ENCODE peak calls at places on chromosomes 4 and X, in four cellular contexts. C, P, D and Q are unnamed samples.

GRCh38 chr4:40957281-40957680 is 207.5 kb downstream of the NSUN7 start:
- DNase-seq in D (no peak), P (no peak), C (no peak), Q (no peak)

GRCh38 chrX:8907678-8908077 is 106.5 kb upstream of the FAM9A start:
- DNase-seq in D (no peak), P (no peak), C (no peak), Q (no peak)

GRCh38 chr4:25633541-25633940 is 22.1 kb upstream of the SLC34A2 start:
- DNase-seq in P (no peak), C (no peak), D (no peak), Q (no peak)

GRCh38 chrX:37409278-37409677 is 60.1 kb downstream of the PRRG1 start:
- DNase-seq in P (no peak), D (no peak), C (no peak), Q (no peak)

GRCh38 chrX:12709047-12709446 is 82.2 kb upstream of the PRPS2 start:
- DNase-seq in C (no peak), D (no peak), P (no peak), Q (peak)

GRCh38 chrX:96982159-96982558 is 98.5 kb downstream of the RPA4 start:
- DNase-seq in P (no peak), C (no peak), D (no peak), Q (peak)

GRCh38 chr4:173365359-173365996 is 5.3 kb upstream of the SAP30 start:
- DNase-seq in C (peak), D (no peak), P (no peak), Q (no peak)

GRCh38 chrX:4708970-4709760 is 995.7 kb upstream of the PRKX start:
- DNase-seq in C (no peak), P (no peak), D (no peak), Q (no peak)

GRCh38 chr4:26022346-26022891 is 108.4 kb downstream of the SMIM20 start:
- DNase-seq in C (no peak), P (peak), D (no peak), Q (peak)

GRCh38 chr4:24603343-24603742 is 19.0 kb upstream of the DHX15 start:
- DNase-seq in C (no peak), P (no peak), D (no peak), Q (no peak)

GRCh38 chr4:82524570-82525152 is 37.1 kb downstream of the TMEM150C start:
- DNase-seq in C (no peak), D (no peak), P (no peak), Q (no peak)

GRCh38 chrX:149527705-149528104 is 13.1 kb upstream of the EOLA1 start:
- DNase-seq in C (no peak), D (no peak), P (peak), Q (peak)

GRCh38 chr4:128812360-128812958 is 3.0 kb downstream of the JADE1 start:
- DNase-seq in P (peak), C (no peak), D (no peak), Q (peak)

GRCh38 chr4:8917321-8917811 is 45.7 kb upstream of the HMX1 start:
- DNase-seq in C (no peak), D (no peak), P (peak), Q (no peak)

GRCh38 chr4:59966758-59967157 is 1233.4 kb upstream of the ADGRL3 start:
- DNase-seq in D (no peak), P (no peak), C (no peak), Q (no peak)

GRCh38 chr4:92994727-92995126 is 691.0 kb downstream of the GRID2 start:
- DNase-seq in P (no peak), D (no peak), C (no peak), Q (no peak)

GRCh38 chrX:791479-792034 is 161.0 kb downstream of the SHOX start:
- DNase-seq in D (no peak), C (no peak), P (no peak), Q (no peak)

GRCh38 chrX:130224810-130225209 is 43.9 kb downstream of the ZNF280C start:
- DNase-seq in P (no peak), C (no peak), D (no peak), Q (no peak)

GRCh38 chr4:102219143-102219542 is 126.1 kb downstream of the SLC39A8 start:
- DNase-seq in P (no peak), D (no peak), C (no peak), Q (no peak)

GRCh38 chrX:72255445-72255844 is 16.6 kb upstream of the ERCC6L start:
- DNase-seq in P (no peak), D (peak), C (peak), Q (no peak)